ENCODE peak calls at places on chromosomes 11 and 22, in four cellular contexts. Z is H9, M is MG63, N is Peyer's patch. T is an unnamed sample.

GRCh38 chr11:116696381-116696941 is 76.3 kb downstream of the BUD13 start:
- DNase-seq in Z (peak; percentile 94), M (peak; percentile 69), N (peak; percentile 39), T (peak; percentile 48)

GRCh38 chr11:36507824-36508489 is 2.1 kb downstream of the TRAF6 start:
- DNase-seq in Z (no peak), M (no peak), N (no peak), T (no peak)

GRCh38 chr11:9656864-9657263 is 7.0 kb upstream of the SWAP70 start:
- DNase-seq in Z (no peak), M (no peak), N (no peak), T (no peak)

GRCh38 chr11:66371627-66372415 is at the start of gene SLC29A2:
- DNase-seq in Z (peak; percentile 98), M (no peak), N (peak; percentile 90), T (no peak)

GRCh38 chr11:131413217-131413616 is 42.8 kb downstream of the NTM start:
- DNase-seq in Z (no peak), M (no peak), N (no peak), T (no peak)

GRCh38 chr11:26551186-26551801 is 20.8 kb downstream of the MUC15 start:
- DNase-seq in Z (no peak), M (no peak), N (no peak), T (no peak)

GRCh38 chr11:30128269-30128932 is 102.4 kb upstream of the FSHB start:
- DNase-seq in Z (no peak), M (no peak), N (no peak), T (no peak)

GRCh38 chr11:16739326-16739875 is 954 bp downstream of the C11orf58 start:
- DNase-seq in Z (no peak), M (no peak), N (no peak), T (no peak)

GRCh38 chr11:19597876-19598275 is 114.8 kb upstream of the NAV2 start:
- DNase-seq in Z (peak; percentile 39), M (peak; percentile 55), N (no peak), T (peak; percentile 79)

GRCh38 chr11:134763030-134763388 is 351.0 kb upstream of the B3GAT1 start:
- DNase-seq in Z (no peak), M (no peak), N (no peak), T (no peak)

GRCh38 chr11:67304511-67305113 is 1.3 kb downstream of the SSH3 start:
- DNase-seq in Z (peak; percentile 28), M (no peak), N (no peak), T (no peak)

GRCh38 chr11:1560618-1561251 is 11.3 kb downstream of the DUSP8 start:
- DNase-seq in Z (peak; percentile 35), M (no peak), N (no peak), T (no peak)
- H3K27me3 ChIP-seq in Z (peaks cover 5% of the 10 kb centered on the region), M (no peaks in the 10 kb centered on the region), N (no peaks in the 10 kb centered on the region), T (no peaks in the 10 kb centered on the region)

GRCh38 chr11:102415252-102415916 is 37.2 kb downstream of the TMEM123 start:
- DNase-seq in Z (no peak), M (no peak), N (no peak), T (no peak)

GRCh38 chr11:102421262-102421661 is 31.3 kb downstream of the TMEM123 start:
- DNase-seq in Z (no peak), M (no peak), N (no peak), T (no peak)

GRCh38 chr11:102416974-102417373 is 35.6 kb downstream of the TMEM123 start:
- DNase-seq in Z (no peak), M (no peak), N (no peak), T (no peak)

GRCh38 chr11:102420547-102420946 is 32.0 kb downstream of the TMEM123 start:
- DNase-seq in Z (no peak), M (no peak), N (no peak), T (no peak)

DNA sequence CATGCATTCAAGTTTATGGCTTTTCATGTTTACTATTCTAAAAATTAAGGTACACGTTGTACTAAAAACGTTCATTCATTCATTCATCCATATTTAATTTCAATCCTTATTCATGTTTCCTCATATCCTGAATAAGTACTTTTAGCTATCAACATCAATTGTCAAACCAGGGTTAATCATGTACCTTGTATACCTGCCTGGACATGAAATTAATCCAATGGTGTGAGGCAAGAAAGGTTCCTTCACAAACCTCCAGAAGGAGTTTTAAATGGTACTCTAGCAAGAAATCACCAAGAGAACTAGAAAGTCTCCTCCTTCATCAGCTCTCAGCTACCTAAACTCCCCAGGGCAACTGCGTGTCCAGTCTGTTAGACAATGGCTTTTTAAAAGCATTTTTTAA is 33.4 kb downstream of the TMEM123 start:
- DNase-seq in Z (no peak), M (no peak), N (no peak), T (no peak)
- H3K27me3 ChIP-seq in Z (no peaks in the 10 kb centered on the region), M (no peaks in the 10 kb centered on the region), N (no peaks in the 10 kb centered on the region), T (no peaks in the 10 kb centered on the region)

DNA sequence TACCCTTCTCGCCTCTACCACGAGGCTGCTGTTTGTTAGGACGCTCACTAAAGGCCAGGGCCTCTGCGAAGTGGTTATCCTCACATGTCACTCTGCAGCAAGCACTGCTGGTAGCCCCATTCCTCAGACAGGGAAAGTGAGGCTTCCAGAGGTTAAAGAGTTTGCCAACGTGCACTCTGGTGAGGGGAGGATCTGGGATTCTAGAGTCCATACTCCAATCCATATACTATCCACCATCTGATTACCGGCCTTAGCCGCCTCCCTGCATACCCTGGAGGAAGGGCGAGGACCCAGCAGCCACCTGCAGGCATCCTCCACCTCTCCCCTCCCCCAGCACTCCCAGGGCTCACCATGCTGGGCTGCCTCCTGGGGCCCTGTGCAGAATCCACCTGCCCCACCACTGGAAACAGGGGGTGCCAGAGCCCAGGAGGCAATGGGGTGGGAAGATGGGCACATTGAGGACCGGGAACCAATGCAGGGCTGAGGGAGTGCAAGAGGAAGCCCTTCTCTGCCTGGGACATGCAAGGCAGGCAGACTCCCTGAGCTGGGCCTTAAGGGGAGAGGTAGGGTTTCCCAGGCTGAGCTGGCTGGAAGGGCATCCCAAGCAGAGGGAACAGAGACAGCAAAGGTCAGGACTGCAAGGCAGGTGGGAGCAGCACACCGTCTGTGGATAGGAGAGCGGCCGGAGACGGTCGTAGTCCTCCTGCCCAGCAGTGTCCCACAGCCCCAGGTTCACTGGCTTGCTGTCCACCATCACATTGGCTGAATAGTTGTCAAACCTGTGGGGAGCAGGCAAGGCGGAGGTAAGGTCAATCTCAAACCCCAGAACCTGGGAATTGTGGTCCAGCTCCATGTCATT is 11.7 kb downstream of the RAC2 start:
- DNase-seq in Z (no peak), M (no peak), N (peak; percentile 45), T (no peak)
- H3K27me3 ChIP-seq in Z (no peaks in the 10 kb centered on the region), M (no peaks in the 10 kb centered on the region), N (no peaks in the 10 kb centered on the region), T (no peaks in the 10 kb centered on the region)

DNA sequence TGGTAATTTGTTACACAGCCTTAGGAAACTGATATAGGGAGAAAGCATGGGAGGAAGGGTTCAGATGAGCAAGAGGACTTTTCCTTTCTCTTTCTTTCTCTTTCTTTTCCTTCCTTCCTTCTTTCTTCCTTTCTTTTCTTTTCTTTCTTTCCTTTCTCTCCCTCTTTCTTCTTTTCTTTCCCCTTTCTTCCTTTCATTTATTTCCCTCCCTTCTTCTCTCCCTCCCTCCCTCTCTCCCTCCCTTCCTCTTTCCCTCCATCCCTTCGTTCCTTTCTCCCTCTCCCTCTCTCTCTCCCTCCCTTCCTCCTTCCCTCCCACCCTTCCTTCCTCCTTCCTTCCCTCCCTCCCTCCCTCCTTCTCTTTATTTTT is 107.8 kb upstream of the LMO1 start:
- DNase-seq in Z (no peak), M (no peak), N (no peak), T (no peak)
- H3K27me3 ChIP-seq in Z (no peaks in the 10 kb centered on the region), M (no peaks in the 10 kb centered on the region), N (no peaks in the 10 kb centered on the region), T (no peaks in the 10 kb centered on the region)